ENCODE peak calls at places on chromosome 19, in seven cellular contexts. T is thoracic aorta; P is activated CD4-positive, alpha-beta T cell treated with anti-CD3 and anti-CD28 coated beads for 1 hour; R is breast epithelium; H is progenitor cell of endocrine pancreas; K is RWPE1; S is iris pigment epithelial cell. A is an unnamed sample.

GRCh38 chr19:9052894-9053293 is 34.0 kb upstream of the OR1M1 start:
- DNase-seq in H (no peak), T (no peak), S (no peak), K (no peak), R (no peak), P (no peak), A (no peak)

GRCh38 chr19:55018633-55019032 is 19.4 kb downstream of the GP6 start:
- DNase-seq in T (no peak), K (no peak), R (no peak), S (no peak), H (no peak), P (no peak), A (no peak)

GRCh38 chr19:17948967-17949930 is 16.4 kb downstream of the CCDC124 start:
- DNase-seq in H (no peak), T (no peak), R (no peak), K (no peak), P (no peak), S (no peak), A (no peak)

GRCh38 chr19:7294571-7295212 is 478 bp upstream of the INSR start:
- DNase-seq in P (no peak), K (no peak), H (peak), R (peak), T (peak), S (peak), A (no peak)

GRCh38 chr19:12626958-12627357 is 16.2 kb downstream of the ZNF791 start:
- DNase-seq in K (no peak), S (no peak), R (no peak), P (no peak), H (no peak), T (no peak), A (no peak)

GRCh38 chr19:44673510-44673909 is 2.2 kb downstream of the CEACAM19 start:
- DNase-seq in R (no peak), K (no peak), T (no peak), P (no peak), H (no peak), S (no peak), A (no peak)

GRCh38 chr19:16070366-16070990 is 5.8 kb upstream of the TPM4 start:
- DNase-seq in S (no peak), P (peak), R (peak), T (peak), K (peak), H (no peak), A (no peak)

GRCh38 chr19:33403221-33403972 is 29.9 kb downstream of the CEBPG start:
- DNase-seq in R (no peak), S (no peak), P (no peak), K (no peak), H (no peak), T (no peak), A (no peak)

GRCh38 chr19:45705115-45705514 is 12.6 kb downstream of the QPCTL start:
- DNase-seq in R (no peak), K (no peak), H (no peak), T (no peak), P (no peak), S (no peak), A (no peak)

GRCh38 chr19:3607398-3608078 is 863 bp upstream of the TBXA2R start:
- DNase-seq in T (no peak), H (no peak), K (no peak), P (no peak), S (peak), R (no peak), A (no peak)

GRCh38 chr19:29404951-29405727 is 120.7 kb upstream of the VSTM2B start:
- DNase-seq in P (no peak), K (peak), T (no peak), S (no peak), R (peak), H (peak), A (no peak)

GRCh38 chr19:5232798-5233505 is 107.7 kb downstream of the PTPRS start:
- DNase-seq in T (no peak), R (no peak), K (no peak), S (no peak), H (no peak), P (no peak), A (no peak)

GRCh38 chr19:1259206-1259872 is 9.8 kb upstream of the CIRBP start:
- DNase-seq in H (no peak), P (peak), S (peak), T (no peak), R (no peak), K (no peak), A (no peak)

GRCh38 chr19:45771331-45771933 is 2.4 kb upstream of the SIX5 start:
- DNase-seq in K (no peak), T (no peak), H (no peak), R (no peak), P (no peak), S (no peak), A (no peak)

GRCh38 chr19:12790628-12791344 is 500 bp upstream of the JUNB start:
- DNase-seq in T (no peak), S (no peak), R (no peak), H (no peak), P (no peak), K (no peak), A (no peak)

GRCh38 chr19:41501854-41502253 is 58.9 kb downstream of the ERICH4 start:
- DNase-seq in H (no peak), R (no peak), S (no peak), T (no peak), P (no peak), K (no peak), A (no peak)

GRCh38 chr19:46951236-46951986 is 68.2 kb upstream of the NPAS1 start:
- DNase-seq in R (no peak), H (no peak), S (no peak), K (peak), T (no peak), P (no peak), A (no peak)

GRCh38 chr19:19329199-19329598 is 8.6 kb downstream of the MAU2 start:
- DNase-seq in P (no peak), S (no peak), R (no peak), H (no peak), K (no peak), T (no peak), A (no peak)